ENCODE peak calls at places on chromosome 1, in six cellular contexts. One of them, this sample, is unnamed.

GRCh38 chr1:55531644-55532043 is 316.5 kb upstream of the USP24 start:
- DNase-seq in right lobe of liver: no peak
- DNase-seq in suprapubic skin: no peak
- DNase-seq in lower leg skin: no peak
- DNase-seq in choroid plexus epithelial cell: no peak
- DNase-seq in prostate gland: no peak
- DNase-seq in this sample: no peak

GRCh38 chr1:41936107-41936506 is 17.4 kb upstream of the HIVEP3 start:
- DNase-seq in right lobe of liver: no peak
- DNase-seq in suprapubic skin: no peak
- DNase-seq in lower leg skin: no peak
- DNase-seq in choroid plexus epithelial cell: peak
- DNase-seq in prostate gland: no peak
- DNase-seq in this sample: no peak

GRCh38 chr1:2347907-2348306 is 43.4 kb downstream of the MORN1 start:
- DNase-seq in right lobe of liver: no peak
- DNase-seq in suprapubic skin: peak
- DNase-seq in lower leg skin: peak
- DNase-seq in choroid plexus epithelial cell: no peak
- DNase-seq in prostate gland: no peak
- DNase-seq in this sample: no peak

GRCh38 chr1:185556551-185556950 is 177.6 kb upstream of the HMCN1 start:
- DNase-seq in right lobe of liver: no peak
- DNase-seq in suprapubic skin: no peak
- DNase-seq in lower leg skin: no peak
- DNase-seq in choroid plexus epithelial cell: no peak
- DNase-seq in prostate gland: no peak
- DNase-seq in this sample: no peak

GRCh38 chr1:13228343-13228781 is 2.4 kb upstream of the PRAMEF18 start:
- DNase-seq in right lobe of liver: peak
- DNase-seq in suprapubic skin: peak
- DNase-seq in lower leg skin: peak
- DNase-seq in choroid plexus epithelial cell: no peak
- DNase-seq in prostate gland: no peak
- DNase-seq in this sample: peak

GRCh38 chr1:166869318-166870099 is 6.6 kb downstream of the TADA1 start:
- DNase-seq in right lobe of liver: no peak
- DNase-seq in suprapubic skin: no peak
- DNase-seq in lower leg skin: no peak
- DNase-seq in choroid plexus epithelial cell: no peak
- DNase-seq in prostate gland: no peak
- DNase-seq in this sample: no peak

GRCh38 chr1:113307771-113308451 is 82.4 kb upstream of the MAGI3 start:
- DNase-seq in right lobe of liver: no peak
- DNase-seq in suprapubic skin: no peak
- DNase-seq in lower leg skin: no peak
- DNase-seq in choroid plexus epithelial cell: peak
- DNase-seq in prostate gland: no peak
- DNase-seq in this sample: no peak

GRCh38 chr1:111739984-111740765 is 980 bp upstream of the INKA2 start:
- DNase-seq in right lobe of liver: no peak
- DNase-seq in suprapubic skin: peak
- DNase-seq in lower leg skin: peak
- DNase-seq in choroid plexus epithelial cell: peak
- DNase-seq in prostate gland: peak
- DNase-seq in this sample: no peak

GRCh38 chr1:183230403-183230802 is 44.3 kb downstream of the LAMC2 start:
- DNase-seq in right lobe of liver: no peak
- DNase-seq in suprapubic skin: no peak
- DNase-seq in lower leg skin: no peak
- DNase-seq in choroid plexus epithelial cell: peak
- DNase-seq in prostate gland: no peak
- DNase-seq in this sample: no peak

GRCh38 chr1:20560966-20561365 is 8.6 kb downstream of the FAM43B start:
- DNase-seq in right lobe of liver: no peak
- DNase-seq in suprapubic skin: no peak
- DNase-seq in lower leg skin: no peak
- DNase-seq in choroid plexus epithelial cell: no peak
- DNase-seq in prostate gland: no peak
- DNase-seq in this sample: no peak

GRCh38 chr1:101474039-101474665 is 237.3 kb downstream of the S1PR1 start:
- DNase-seq in right lobe of liver: no peak
- DNase-seq in suprapubic skin: no peak
- DNase-seq in lower leg skin: no peak
- DNase-seq in choroid plexus epithelial cell: peak
- DNase-seq in prostate gland: no peak
- DNase-seq in this sample: no peak

GRCh38 chr1:81174811-81175476 is 625.8 kb upstream of the ADGRL2 start:
- DNase-seq in right lobe of liver: no peak
- DNase-seq in suprapubic skin: peak
- DNase-seq in lower leg skin: no peak
- DNase-seq in choroid plexus epithelial cell: peak
- DNase-seq in prostate gland: no peak
- DNase-seq in this sample: no peak

GRCh38 chr1:27687906-27688305 is 15.9 kb upstream of the IFI6 start:
- DNase-seq in right lobe of liver: no peak
- DNase-seq in suprapubic skin: no peak
- DNase-seq in lower leg skin: no peak
- DNase-seq in choroid plexus epithelial cell: no peak
- DNase-seq in prostate gland: no peak
- DNase-seq in this sample: no peak

GRCh38 chr1:49106438-49106837 is 329.7 kb upstream of the BEND5 start:
- DNase-seq in right lobe of liver: no peak
- DNase-seq in suprapubic skin: no peak
- DNase-seq in lower leg skin: no peak
- DNase-seq in choroid plexus epithelial cell: no peak
- DNase-seq in prostate gland: no peak
- DNase-seq in this sample: no peak

GRCh38 chr1:245084551-245084950 is 70.2 kb upstream of the KIF26B start:
- DNase-seq in right lobe of liver: no peak
- DNase-seq in suprapubic skin: no peak
- DNase-seq in lower leg skin: no peak
- DNase-seq in choroid plexus epithelial cell: no peak
- DNase-seq in prostate gland: no peak
- DNase-seq in this sample: no peak

GRCh38 chr1:245074898-245075297 is 79.9 kb upstream of the KIF26B start:
- DNase-seq in right lobe of liver: no peak
- DNase-seq in suprapubic skin: no peak
- DNase-seq in lower leg skin: no peak
- DNase-seq in choroid plexus epithelial cell: no peak
- DNase-seq in prostate gland: no peak
- DNase-seq in this sample: no peak

GRCh38 chr1:245074232-245074747 is 80.5 kb upstream of the KIF26B start:
- DNase-seq in right lobe of liver: no peak
- DNase-seq in suprapubic skin: no peak
- DNase-seq in lower leg skin: no peak
- DNase-seq in choroid plexus epithelial cell: peak
- DNase-seq in prostate gland: no peak
- DNase-seq in this sample: no peak

DNA sequence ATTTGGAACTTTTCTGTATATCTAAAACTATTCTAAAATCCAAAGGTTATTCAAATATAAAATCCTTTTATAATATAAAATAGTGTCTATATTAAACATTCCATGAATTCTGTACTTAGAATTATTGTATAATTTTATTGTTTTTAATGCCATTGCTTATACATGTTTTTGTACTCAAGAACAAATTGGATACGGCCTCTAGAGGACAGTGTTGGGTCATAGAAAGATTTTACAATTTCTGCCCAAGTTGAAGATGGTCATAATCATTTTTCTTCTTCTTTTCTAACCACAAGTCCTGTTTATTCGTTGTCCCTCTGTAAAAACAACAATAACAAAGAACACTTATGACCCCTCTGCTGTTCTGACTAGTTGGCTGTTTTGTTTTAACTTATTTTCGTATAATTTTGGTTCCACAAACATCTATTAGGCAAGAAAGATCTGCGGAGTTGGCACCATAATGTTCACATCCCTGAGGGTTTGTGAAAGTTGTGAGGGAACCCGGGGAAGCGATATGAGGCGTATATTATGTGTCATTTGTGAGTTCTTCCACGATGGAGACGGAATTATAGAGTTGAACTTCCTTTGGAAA is 75.7 kb upstream of the KIF26B start:
- DNase-seq in right lobe of liver: no peak
- DNase-seq in suprapubic skin: no peak
- DNase-seq in lower leg skin: no peak
- DNase-seq in choroid plexus epithelial cell: peak
- DNase-seq in prostate gland: no peak
- DNase-seq in this sample: peak
- TF ChIP-seq CTCF in right lobe of liver: peak
- TF ChIP-seq CTCF in suprapubic skin: peak
- TF ChIP-seq CTCF in lower leg skin: no peak
- TF ChIP-seq CTCF in choroid plexus epithelial cell: peak
- TF ChIP-seq CTCF in prostate gland: no peak
- TF ChIP-seq CTCF in this sample: peak

GRCh38 chr1:10942542-10942912 is 69.9 kb upstream of the TARDBP start:
- DNase-seq in right lobe of liver: no peak
- DNase-seq in suprapubic skin: no peak
- DNase-seq in lower leg skin: no peak
- DNase-seq in choroid plexus epithelial cell: no peak
- DNase-seq in prostate gland: no peak
- DNase-seq in this sample: no peak

GRCh38 chr1:10945988-10946387 is 66.5 kb upstream of the TARDBP start:
- DNase-seq in right lobe of liver: no peak
- DNase-seq in suprapubic skin: no peak
- DNase-seq in lower leg skin: no peak
- DNase-seq in choroid plexus epithelial cell: no peak
- DNase-seq in prostate gland: no peak
- DNase-seq in this sample: no peak

GRCh38 chr1:10941891-10942541 is 70.4 kb upstream of the TARDBP start:
- DNase-seq in right lobe of liver: no peak
- DNase-seq in suprapubic skin: no peak
- DNase-seq in lower leg skin: no peak
- DNase-seq in choroid plexus epithelial cell: peak
- DNase-seq in prostate gland: peak
- DNase-seq in this sample: no peak

GRCh38 chr1:10943041-10943440 is 69.4 kb upstream of the TARDBP start:
- DNase-seq in right lobe of liver: no peak
- DNase-seq in suprapubic skin: no peak
- DNase-seq in lower leg skin: no peak
- DNase-seq in choroid plexus epithelial cell: no peak
- DNase-seq in prostate gland: no peak
- DNase-seq in this sample: no peak

DNA sequence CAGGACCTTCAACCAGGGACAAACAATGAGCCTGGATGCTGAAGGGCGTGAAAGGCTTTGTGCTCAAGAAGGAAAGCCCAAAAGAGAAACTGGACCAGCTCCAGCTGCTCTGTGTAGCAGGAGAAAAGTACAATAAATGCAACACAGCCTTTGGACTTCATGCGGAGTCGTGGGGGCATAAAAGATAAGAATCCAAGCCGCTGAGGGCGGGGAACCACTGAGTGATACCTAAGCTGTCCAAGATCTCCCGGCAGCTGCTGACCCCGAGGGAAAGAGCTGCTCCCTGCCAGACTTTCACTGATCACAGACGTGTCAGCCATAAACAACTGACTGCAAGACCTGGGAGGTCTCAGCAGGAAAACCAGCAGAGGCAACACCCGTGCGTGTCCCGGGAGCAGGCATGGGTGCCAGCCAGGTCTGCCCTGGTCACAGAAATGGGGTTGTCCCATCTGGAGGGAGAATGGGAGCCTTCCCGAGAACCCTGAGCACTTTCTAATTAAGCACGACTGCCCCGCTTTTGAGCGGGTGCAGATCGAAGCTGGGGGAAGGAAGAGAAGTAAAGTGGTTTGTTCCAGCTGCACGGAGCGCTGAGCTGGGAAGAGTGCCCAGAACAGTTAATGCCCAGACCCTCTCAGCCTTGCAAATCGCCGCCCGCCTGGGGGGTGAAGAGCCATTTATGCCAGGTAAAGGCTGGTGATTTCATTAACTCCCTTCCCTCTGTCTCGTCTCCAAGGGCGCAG is 68.3 kb upstream of the TARDBP start:
- DNase-seq in right lobe of liver: no peak
- DNase-seq in suprapubic skin: no peak
- DNase-seq in lower leg skin: no peak
- DNase-seq in choroid plexus epithelial cell: peak
- DNase-seq in prostate gland: peak
- DNase-seq in this sample: no peak
- H3K4me3 ChIP-seq in right lobe of liver: peak
- H3K4me3 ChIP-seq in suprapubic skin: peak
- H3K4me3 ChIP-seq in lower leg skin: no peak
- H3K4me3 ChIP-seq in choroid plexus epithelial cell: peak
- H3K4me3 ChIP-seq in prostate gland: peak
- H3K4me3 ChIP-seq in this sample: no peak

GRCh38 chr1:32768110-32768857 is 48.9 kb downstream of the YARS1 start:
- DNase-seq in right lobe of liver: no peak
- DNase-seq in suprapubic skin: no peak
- DNase-seq in lower leg skin: no peak
- DNase-seq in choroid plexus epithelial cell: no peak
- DNase-seq in prostate gland: no peak
- DNase-seq in this sample: no peak

GRCh38 chr1:32766328-32766972 is 50.7 kb downstream of the YARS1 start:
- DNase-seq in right lobe of liver: no peak
- DNase-seq in suprapubic skin: no peak
- DNase-seq in lower leg skin: no peak
- DNase-seq in choroid plexus epithelial cell: no peak
- DNase-seq in prostate gland: no peak
- DNase-seq in this sample: no peak

GRCh38 chr1:32765561-32766327 is 51.4 kb downstream of the YARS1 start:
- DNase-seq in right lobe of liver: no peak
- DNase-seq in suprapubic skin: no peak
- DNase-seq in lower leg skin: no peak
- DNase-seq in choroid plexus epithelial cell: no peak
- DNase-seq in prostate gland: no peak
- DNase-seq in this sample: no peak

GRCh38 chr1:32767641-32768040 is 49.5 kb downstream of the YARS1 start:
- DNase-seq in right lobe of liver: no peak
- DNase-seq in suprapubic skin: no peak
- DNase-seq in lower leg skin: no peak
- DNase-seq in choroid plexus epithelial cell: no peak
- DNase-seq in prostate gland: no peak
- DNase-seq in this sample: no peak

GRCh38 chr1:32767156-32767555 is 50.0 kb downstream of the YARS1 start:
- DNase-seq in right lobe of liver: no peak
- DNase-seq in suprapubic skin: no peak
- DNase-seq in lower leg skin: no peak
- DNase-seq in choroid plexus epithelial cell: no peak
- DNase-seq in prostate gland: peak
- DNase-seq in this sample: peak
- TF ChIP-seq CTCF in right lobe of liver: no peak
- TF ChIP-seq CTCF in suprapubic skin: no peak
- TF ChIP-seq CTCF in lower leg skin: no peak
- TF ChIP-seq CTCF in choroid plexus epithelial cell: no peak
- TF ChIP-seq CTCF in prostate gland: no peak
- TF ChIP-seq CTCF in this sample: no peak

GRCh38 chr1:159092398-159092760 is 15.8 kb upstream of the AIM2 start:
- DNase-seq in right lobe of liver: no peak
- DNase-seq in suprapubic skin: no peak
- DNase-seq in lower leg skin: no peak
- DNase-seq in choroid plexus epithelial cell: no peak
- DNase-seq in prostate gland: no peak
- DNase-seq in this sample: no peak
- H3K4me3 ChIP-seq in right lobe of liver: no peak
- H3K4me3 ChIP-seq in suprapubic skin: no peak
- H3K4me3 ChIP-seq in lower leg skin: no peak
- H3K4me3 ChIP-seq in choroid plexus epithelial cell: no peak
- H3K4me3 ChIP-seq in prostate gland: no peak
- H3K4me3 ChIP-seq in this sample: no peak